ENCODE peak calls at places on chromosomes 12 and 14, in eight cellular contexts. R, N, M, J, I, C, Z and U are unnamed samples.

GRCh38 chr14:42429401-42429800 is 822.7 kb downstream of the LRFN5 start:
- DNase-seq in R (no peak), N (no peak), M (no peak), J (no peak), I (no peak), C (no peak), Z (no peak), U (no peak)

GRCh38 chr12:128818065-128819022 is 5.4 kb downstream of the SLC15A4 start:
- DNase-seq in R (peak; percentile 71), N (peak; percentile 33), M (peak; percentile 34), J (no peak), I (no peak), C (peak; percentile 48), Z (no peak), U (no peak)

GRCh38 chr12:64678248-64678647 is 68.0 kb downstream of the RASSF3 start:
- DNase-seq in R (no peak), N (peak; percentile 30), M (no peak), J (no peak), I (no peak), C (no peak), Z (no peak), U (no peak)

GRCh38 chr12:13799574-13799973 is 181.8 kb downstream of the GRIN2B start:
- DNase-seq in R (no peak), N (no peak), M (no peak), J (no peak), I (no peak), C (no peak), Z (no peak), U (no peak)

GRCh38 chr12:58775396-58775795 is 144.9 kb downstream of the LRIG3 start:
- DNase-seq in R (no peak), N (no peak), M (no peak), J (no peak), I (no peak), C (no peak), Z (no peak), U (no peak)

GRCh38 chr12:121240484-121241202 is 30.7 kb downstream of the P2RX4 start:
- DNase-seq in R (peak; percentile 32), N (no peak), M (no peak), J (no peak), I (peak; percentile 93), C (peak; percentile 13), Z (peak; percentile 43), U (peak; percentile 2)

GRCh38 chr12:67034110-67034879 is 234.9 kb upstream of the CAND1 start:
- DNase-seq in R (no peak), N (peak; percentile 96), M (no peak), J (no peak), I (no peak), C (peak; percentile 29), Z (no peak), U (no peak)

GRCh38 chr14:78340250-78340649 is 170.1 kb downstream of the NRXN3 start:
- DNase-seq in R (no peak), N (no peak), M (no peak), J (no peak), I (no peak), C (no peak), Z (no peak), U (no peak)

GRCh38 chr14:92489394-92490238 is 24.0 kb upstream of the RIN3 start:
- DNase-seq in R (no peak), N (no peak), M (no peak), J (no peak), I (no peak), C (no peak), Z (no peak), U (no peak)

GRCh38 chr12:79737875-79738718 is 47.3 kb upstream of the PAWR start:
- DNase-seq in R (peak; percentile 70), N (peak; percentile 89), M (peak; percentile 73), J (no peak), I (no peak), C (peak; percentile 74), Z (peak; percentile 48), U (no peak)

GRCh38 chr14:33589334-33589733 is 361.5 kb downstream of the EGLN3 start:
- DNase-seq in R (peak; percentile 97), N (peak; percentile 98), M (peak; percentile 46), J (peak; percentile 81), I (no peak), C (peak; percentile 88), Z (no peak), U (peak; percentile 46)

GRCh38 chr14:30608533-30609006 is 13.5 kb upstream of the SCFD1 start:
- DNase-seq in R (peak; percentile 62), N (peak; percentile 51), M (peak; percentile 53), J (no peak), I (no peak), C (peak; percentile 53), Z (no peak), U (no peak)

GRCh38 chr12:60501124-60501729 is 905.4 kb downstream of the SLC16A7 start:
- DNase-seq in R (peak; percentile 10), N (peak; percentile 42), M (peak; percentile 18), J (no peak), I (no peak), C (peak; percentile 61), Z (no peak), U (no peak)

GRCh38 chr12:131671871-131672270 is 39.0 kb upstream of the SFSWAP start:
- DNase-seq in R (no peak), N (no peak), M (no peak), J (no peak), I (no peak), C (no peak), Z (no peak), U (no peak)

GRCh38 chr14:70655110-70655826 is 13.6 kb downstream of the TTC9 start:
- DNase-seq in R (no peak), N (no peak), M (no peak), J (no peak), I (no peak), C (no peak), Z (no peak), U (no peak)

GRCh38 chr14:89746654-89747053 is 207.9 kb downstream of the EFCAB11 start:
- DNase-seq in R (no peak), N (no peak), M (no peak), J (no peak), I (no peak), C (no peak), Z (no peak), U (no peak)

GRCh38 chr12:125330645-125331341 is 265.6 kb downstream of the AACS start:
- DNase-seq in R (peak; percentile 6), N (peak; percentile 57), M (peak; percentile 77), J (no peak), I (peak; percentile 88), C (peak; percentile 34), Z (peak; percentile 58), U (no peak)

GRCh38 chr12:3489057-3489456 is 1.9 kb upstream of the PRMT8 start:
- DNase-seq in R (peak; percentile 50), N (no peak), M (no peak), J (no peak), I (no peak), C (peak; percentile 22), Z (no peak), U (no peak)

GRCh38 chr12:27965966-27966365 is 6.6 kb downstream of the PTHLH start:
- DNase-seq in R (peak; percentile 78), N (peak; percentile 98), M (no peak), J (no peak), I (no peak), C (peak; percentile 29), Z (no peak), U (no peak)

GRCh38 chr12:22899184-22899583 is 274.2 kb downstream of the ETNK1 start:
- DNase-seq in R (no peak), N (no peak), M (no peak), J (no peak), I (no peak), C (no peak), Z (no peak), U (no peak)

GRCh38 chr12:132450391-132451171 is 39.4 kb upstream of the FBRSL1 start:
- DNase-seq in R (no peak), N (no peak), M (no peak), J (no peak), I (peak; percentile 75), C (no peak), Z (no peak), U (no peak)

GRCh38 chr12:76777765-76778216 is 13.9 kb downstream of the ZDHHC17 start:
- DNase-seq in R (no peak), N (no peak), M (no peak), J (no peak), I (no peak), C (no peak), Z (no peak), U (no peak)

GRCh38 chr12:52214421-52214802 is 18.6 kb upstream of the KRT7 start:
- DNase-seq in R (no peak), N (peak; percentile 63), M (no peak), J (no peak), I (peak; percentile 50), C (no peak), Z (no peak), U (no peak)
- TF ChIP-seq CTCF in R (no peak), N (peak; percentile 19), M (no peak), J (no peak), I (no peak), C (no peak), Z (no peak), U (peak; percentile 40)

GRCh38 chr14:97299661-97300060 is 502.5 kb downstream of the VRK1 start:
- DNase-seq in R (no peak), N (no peak), M (no peak), J (no peak), I (no peak), C (no peak), Z (no peak), U (no peak)
- TF ChIP-seq CTCF in R (no peak), N (peak; percentile 47), M (peak; percentile 24), J (no peak), I (no peak), C (no peak), Z (no peak), U (no peak)

DNA sequence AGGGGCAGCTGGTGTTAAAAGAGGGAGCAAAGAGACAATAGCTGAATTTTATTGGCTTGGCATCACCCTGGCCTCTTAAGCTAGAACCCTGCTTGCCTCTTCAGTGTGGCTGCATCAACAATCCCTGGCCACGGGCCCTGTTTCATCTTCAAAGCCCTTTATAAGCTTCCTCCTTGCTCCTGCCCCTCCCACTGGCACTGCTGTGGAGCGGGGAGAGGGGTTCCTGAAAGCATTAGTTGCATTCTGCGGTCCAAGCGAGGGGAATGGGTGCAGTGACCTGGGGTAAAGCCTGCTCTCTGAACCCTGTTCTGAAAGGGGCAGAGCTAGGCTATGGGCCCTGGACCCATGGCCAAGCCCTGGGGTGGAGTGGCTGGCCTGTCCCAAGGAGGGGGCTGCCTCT is 235 bp upstream of the KRT83 start:
- DNase-seq in R (no peak), N (no peak), M (no peak), J (no peak), I (no peak), C (no peak), Z (no peak), U (no peak)
- TF ChIP-seq CTCF in R (no peak), N (no peak), M (no peak), J (no peak), I (no peak), C (no peak), Z (no peak), U (no peak)

DNA sequence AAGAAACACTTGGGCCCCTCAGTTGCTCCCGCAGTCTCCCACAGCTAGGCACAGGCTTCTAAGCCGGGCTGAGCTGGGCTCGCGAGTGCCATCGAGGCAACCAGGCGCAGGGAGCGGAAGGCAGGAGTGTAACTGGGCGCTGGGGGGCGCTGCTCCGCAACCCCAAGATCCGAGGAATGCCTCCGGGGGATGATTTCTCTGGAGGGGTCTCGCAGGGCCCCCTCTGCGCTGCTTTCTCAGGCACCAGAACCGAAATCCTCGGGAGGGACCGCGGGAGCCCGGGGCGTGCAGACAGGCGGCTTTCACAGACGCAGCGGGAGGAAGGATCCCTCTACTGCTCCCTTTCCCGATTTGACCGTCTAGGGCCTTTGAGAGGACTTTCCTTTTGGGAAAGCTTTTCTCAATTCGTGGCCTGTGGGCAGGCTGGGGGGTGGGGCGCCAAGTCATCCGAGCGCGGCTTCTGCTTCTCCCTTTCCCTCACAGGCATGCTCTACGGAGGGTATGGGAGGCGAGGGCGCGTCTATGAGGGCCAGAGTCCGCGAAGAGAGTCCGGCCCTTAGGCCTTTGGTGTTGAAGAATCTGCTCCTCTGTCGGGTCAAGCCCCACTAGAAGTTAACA is 4.3 kb upstream of the NKX2-1 start:
- DNase-seq in R (no peak), N (no peak), M (no peak), J (no peak), I (peak; percentile 79), C (no peak), Z (no peak), U (no peak)
- TF ChIP-seq CTCF in R (no peak), N (no peak), M (no peak), J (no peak), I (no peak), C (peak; percentile 13), Z (no peak), U (no peak)